ENCODE peak calls at places on chromosomes 12 and 14, in eight cellular contexts. L is activated CD4-positive, CD25-positive, alpha-beta regulatory T cell treated with anti-CD3 and anti-CD28 coated beads, Interleukin-2, amount 50 U/mL, for 72 hours; T is sigmoid colon; S is activated CD4-positive, alpha-beta T cell treated with anti-CD3 and anti-CD28 coated beads for 48 hours; O is pons; U is activated T-helper 1 cell treated with anti-CD3 and anti-CD28 coated beads, Interleukin-12 subunit alpha, Interleukin-12 subunit beta, Interleukin-2, Interleukin-4 antibody, amounts not matched to agents 30 ng/mL and 10 ng/mL and 1 ng/mL, durations not matched to agents 14 hours and 24 hours and 36 hours; N is PC-3; P is cardiac septum. V is an unnamed sample.

GRCh38 chr14:60106341-60106740 is 14.6 kb downstream of the PCNX4 start:
- DNase-seq in U (no peak), N (no peak), P (no peak), S (no peak), T (no peak), O (peak; percentile 84), L (no peak), V (peak; percentile 68)

GRCh38 chr12:57389033-57389432 is 41.8 kb downstream of the R3HDM2 start:
- DNase-seq in N (peak; percentile 92), S (no peak), U (no peak), T (no peak), O (no peak), P (no peak), L (no peak), V (no peak)

GRCh38 chr14:66121859-66122258 is 364.3 kb upstream of the CCDC196 start:
- DNase-seq in P (no peak), L (no peak), S (no peak), T (no peak), N (no peak), U (no peak), O (no peak), V (no peak)

GRCh38 chr14:101077511-101078074 is 174.1 kb upstream of the RTL1 start:
- DNase-seq in N (no peak), U (no peak), P (peak; percentile 63), L (no peak), S (no peak), T (peak; percentile 57), O (no peak), V (no peak)

GRCh38 chr12:29067430-29067829 is 81.6 kb upstream of the FAR2 start:
- DNase-seq in S (no peak), T (no peak), P (no peak), U (no peak), N (no peak), O (no peak), L (no peak), V (peak; percentile 52)

GRCh38 chr12:5022465-5023061 is 21.1 kb upstream of the KCNA5 start:
- DNase-seq in O (peak; percentile 32), N (peak; percentile 50), L (peak; percentile 47), S (peak; percentile 39), T (no peak), P (peak; percentile 75), U (peak; percentile 8), V (no peak)

GRCh38 chr12:112514926-112515642 is 96.3 kb downstream of the PTPN11 start:
- DNase-seq in T (no peak), L (no peak), U (no peak), O (no peak), N (no peak), S (no peak), P (no peak), V (no peak)

GRCh38 chr14:29858299-29858698 is 69.3 kb downstream of the PRKD1 start:
- DNase-seq in T (no peak), N (no peak), L (no peak), P (no peak), O (no peak), U (no peak), S (no peak), V (no peak)

GRCh38 chr14:61730756-61731373 is 31.4 kb upstream of the SNAPC1 start:
- DNase-seq in L (no peak), U (no peak), N (peak; percentile 68), P (no peak), S (no peak), T (no peak), O (peak; percentile 38), V (no peak)

GRCh38 chr14:91315844-91316267 is 71.4 kb upstream of the GPR68 start:
- DNase-seq in L (peak; percentile 72), N (no peak), O (no peak), S (peak; percentile 91), U (peak; percentile 85), T (no peak), P (no peak), V (peak; percentile 67)

GRCh38 chr12:131113562-131113961 is 159.9 kb downstream of the ADGRD1 start:
- DNase-seq in L (no peak), N (no peak), T (peak; percentile 55), P (no peak), U (no peak), S (no peak), O (no peak), V (peak; percentile 23)

GRCh38 chr12:106753526-106753925 is 21.0 kb upstream of the RIC8B start:
- DNase-seq in L (peak; percentile 38), P (no peak), T (no peak), N (no peak), U (peak; percentile 37), S (peak; percentile 76), O (no peak), V (no peak)

GRCh38 chr12:102883204-102883799 is 33.7 kb downstream of the PAH start:
- DNase-seq in T (no peak), O (peak; percentile 46), U (no peak), N (peak; percentile 72), L (peak; percentile 38), P (no peak), S (peak; percentile 51), V (no peak)

GRCh38 chr14:65000868-65001600 is 14.3 kb downstream of the FNTB start:
- DNase-seq in O (no peak), P (no peak), U (no peak), S (no peak), L (no peak), N (no peak), T (no peak), V (no peak)

GRCh38 chr12:2403221-2403976 is 350.6 kb downstream of the CACNA1C start:
- DNase-seq in S (no peak), O (no peak), U (no peak), N (no peak), P (no peak), T (no peak), L (no peak), V (no peak)

GRCh38 chr14:100587763-100588411 is 670 bp upstream of the BEGAIN start:
- DNase-seq in U (no peak), L (peak; percentile 29), O (no peak), T (peak; percentile 50), N (no peak), S (no peak), P (peak; percentile 63), V (peak; percentile 34)

GRCh38 chr12:6384499-6385436 is 806 bp downstream of the LTBR start:
- DNase-seq in T (peak; percentile 77), S (no peak), L (no peak), O (no peak), P (peak; percentile 67), U (no peak), N (no peak), V (no peak)

GRCh38 chr12:13093191-13093849 is 10.1 kb downstream of the GSG1 start:
- DNase-seq in O (no peak), L (no peak), T (no peak), P (no peak), S (no peak), N (peak; percentile 77), U (no peak), V (no peak)

GRCh38 chr12:116366456-116366776 is 88.9 kb upstream of the MED13L start:
- DNase-seq in S (no peak), T (peak; percentile 71), P (no peak), N (no peak), U (no peak), L (no peak), O (no peak), V (no peak)

GRCh38 chr12:55037349-55037748 is 17.6 kb downstream of the NEUROD4 start:
- DNase-seq in P (no peak), S (no peak), U (no peak), L (no peak), O (peak; percentile 6), N (no peak), T (no peak), V (no peak)

GRCh38 chr12:41970744-41971143 is 173.9 kb downstream of the GXYLT1 start:
- DNase-seq in O (no peak), T (no peak), U (no peak), P (no peak), L (no peak), S (no peak), N (no peak), V (no peak)

GRCh38 chr12:78928200-78929074 is 63.9 kb downstream of the SYT1 start:
- DNase-seq in O (no peak), U (no peak), T (no peak), N (peak; percentile 53), S (no peak), L (no peak), P (no peak), V (no peak)

GRCh38 chr14:96146131-96146771 is 58.4 kb upstream of the BDKRB2 start:
- DNase-seq in N (peak; percentile 37), O (peak; percentile 95), P (no peak), U (no peak), S (no peak), T (peak; percentile 77), L (no peak), V (no peak)

V was measured in CD14-positive monocyte.